ENCODE peak calls at places on chromosomes 2 and 18, in seven cellular contexts. J, I, O, K, Y, R and S are unnamed samples.

GRCh38 chr2:39243469-39244123 is at the start of gene CDKL4:
- DNase-seq in Y (no peak), K (no peak), I (no peak), J (no peak), O (no peak), R (no peak), S (peak; percentile 84)

GRCh38 chr18:73099759-73100158 is 232.0 kb upstream of the NETO1 start:
- DNase-seq in J (no peak), I (no peak), R (no peak), K (no peak), Y (no peak), O (no peak), S (no peak)

GRCh38 chr2:222311321-222311977 is 12.7 kb upstream of the PAX3 start:
- DNase-seq in R (no peak), O (no peak), I (no peak), Y (peak; percentile 42), J (no peak), K (no peak), S (no peak)

GRCh38 chr18:13726972-13727331 is 479 bp downstream of the RNMT start:
- DNase-seq in Y (no peak), K (peak; percentile 11), I (peak; percentile 62), J (peak; percentile 28), O (peak; percentile 23), R (peak; percentile 71), S (peak; percentile 76)

GRCh38 chr18:25464211-25464610 is 112.2 kb upstream of the ZNF521 start:
- DNase-seq in Y (no peak), J (no peak), K (no peak), I (no peak), O (no peak), R (no peak), S (no peak)

GRCh38 chr18:57943723-57944122 is 100.3 kb upstream of the NEDD4L start:
- DNase-seq in R (no peak), Y (no peak), O (peak; percentile 13), I (peak; percentile 52), J (no peak), K (no peak), S (peak; percentile 66)

GRCh38 chr18:11751305-11752115 is 62.4 kb downstream of the GNAL start:
- DNase-seq in K (no peak), R (no peak), O (no peak), Y (no peak), J (no peak), I (no peak), S (peak; percentile 72)

GRCh38 chr18:9613550-9614400 is 584 bp downstream of the PPP4R1 start:
- DNase-seq in J (peak; percentile 34), I (peak; percentile 65), K (peak; percentile 40), O (no peak), R (peak; percentile 73), Y (peak; percentile 74), S (peak; percentile 92)

GRCh38 chr18:69840445-69840844 is 107.2 kb downstream of the CD226 start:
- DNase-seq in Y (no peak), J (no peak), O (no peak), R (no peak), K (no peak), I (no peak), S (no peak)

GRCh38 chr2:114661926-114662670 is 219.7 kb downstream of the DPP10 start:
- DNase-seq in R (no peak), I (no peak), K (no peak), Y (peak; percentile 57), J (no peak), O (no peak), S (no peak)

GRCh38 chr2:29606105-29606871 is 315.1 kb downstream of the ALK start:
- DNase-seq in I (peak; percentile 71), K (peak; percentile 59), J (no peak), Y (no peak), R (no peak), O (peak; percentile 87), S (peak; percentile 93)

GRCh38 chr2:81513328-81513727 is 1208.8 kb upstream of the LRRTM1 start:
- DNase-seq in J (no peak), Y (no peak), R (no peak), I (no peak), O (no peak), K (no peak), S (no peak)

GRCh38 chr2:201308914-201309313 is 48.2 kb downstream of the FLACC1 start:
- DNase-seq in Y (no peak), I (no peak), O (no peak), R (no peak), J (no peak), K (no peak), S (no peak)

GRCh38 chr18:1147616-1148184 is 243.0 kb downstream of the ADCYAP1 start:
- DNase-seq in Y (no peak), K (no peak), R (no peak), O (no peak), I (no peak), J (no peak), S (no peak)

GRCh38 chr2:9712263-9712662 is 81.5 kb upstream of the YWHAQ start:
- DNase-seq in R (no peak), O (no peak), K (no peak), J (no peak), Y (no peak), I (no peak), S (no peak)

GRCh38 chr2:200585730-200586643 is at the start of gene AOX1:
- DNase-seq in J (no peak), O (no peak), I (peak; percentile 30), Y (peak; percentile 79), R (peak; percentile 22), K (no peak), S (peak; percentile 83)

GRCh38 chr2:238914648-238915015 is 66.7 kb downstream of the TWIST2 start:
- DNase-seq in R (no peak), K (peak; percentile 56), Y (peak; percentile 36), J (no peak), O (peak; percentile 18), I (peak; percentile 33), S (peak; percentile 93)

GRCh38 chr18:52237551-52237950 is 102.4 kb upstream of the DCC start:
- DNase-seq in J (no peak), K (no peak), R (no peak), Y (no peak), O (no peak), I (peak; percentile 98), S (no peak)

GRCh38 chr2:235516257-235516656 is 22.4 kb downstream of the AGAP1 start:
- DNase-seq in Y (no peak), K (no peak), R (no peak), O (no peak), I (no peak), J (no peak), S (no peak)

GRCh38 chr2:240134466-240134865 is 1.6 kb downstream of the COPS9 start:
- DNase-seq in I (no peak), R (no peak), O (no peak), K (no peak), Y (no peak), J (no peak), S (peak; percentile 90)

GRCh38 chr2:233414273-233414654 is 60.0 kb downstream of the DGKD start:
- DNase-seq in J (no peak), R (no peak), O (no peak), K (peak; percentile 31), Y (no peak), I (peak; percentile 15), S (no peak)

GRCh38 chr2:239204876-239205468 is 195.8 kb downstream of the HDAC4 start:
- DNase-seq in I (no peak), Y (no peak), O (no peak), K (no peak), R (no peak), J (no peak), S (peak; percentile 66)

GRCh38 chr18:37778417-37779165 is 213.0 kb upstream of the CELF4 start:
- DNase-seq in R (peak; percentile 59), K (peak; percentile 29), I (peak; percentile 13), O (no peak), J (no peak), Y (peak; percentile 73), S (peak; percentile 66)

GRCh38 chr2:204187513-204188088 is 251.0 kb downstream of the ICOS start:
- DNase-seq in I (no peak), K (no peak), J (no peak), R (no peak), Y (no peak), O (no peak), S (no peak)

GRCh38 chr2:191020742-191021381 is 6.9 kb upstream of the STAT1 start:
- DNase-seq in O (peak; percentile 86), R (peak; percentile 41), I (peak; percentile 84), K (no peak), J (no peak), Y (no peak), S (peak; percentile 89)

GRCh38 chr2:10188211-10188610 is 65.7 kb downstream of the RRM2 start:
- DNase-seq in O (no peak), Y (no peak), R (peak; percentile 78), K (no peak), J (no peak), I (peak; percentile 12), S (peak; percentile 89)

GRCh38 chr2:39649491-39649890 is 16.2 kb upstream of the TMEM178A start:
- DNase-seq in R (no peak), K (no peak), Y (no peak), J (no peak), I (no peak), O (no peak), S (no peak)

GRCh38 chr18:76391746-76392145 is 103.3 kb downstream of the ZNF516 start:
- DNase-seq in O (no peak), Y (peak; percentile 41), I (no peak), R (no peak), K (no peak), J (no peak), S (no peak)

GRCh38 chr2:127995725-127996124 is 32.1 kb downstream of the SAP130 start:
- DNase-seq in J (no peak), K (no peak), O (no peak), Y (no peak), I (no peak), R (no peak), S (no peak)

GRCh38 chr2:17878222-17879136 is at the start of gene KCNS3:
- DNase-seq in R (peak; percentile 30), Y (peak; percentile 58), K (peak; percentile 44), I (peak; percentile 43), J (no peak), O (peak; percentile 13), S (peak; percentile 92)

GRCh38 chr2:31233216-31233615 is 736 bp upstream of the EHD3 start:
- DNase-seq in R (no peak), K (no peak), I (no peak), Y (no peak), J (no peak), O (peak; percentile 25), S (peak; percentile 47)

GRCh38 chr2:120466704-120467054 is 120.7 kb downstream of the INHBB start:
- DNase-seq in K (no peak), O (no peak), R (no peak), I (no peak), Y (no peak), J (no peak), S (peak; percentile 58)

GRCh38 chr18:79465392-79465991 is 69.8 kb downstream of the NFATC1 start:
- DNase-seq in R (peak; percentile 59), Y (no peak), J (no peak), K (no peak), I (no peak), O (no peak), S (peak; percentile 95)